ENCODE peak calls at places on chromosomes 6 and 20, in four cellular contexts. I is ovary, H is astrocyte, K is ascending aorta. D is an unnamed sample.

GRCh38 chr6:42104807-42105713 is 37.4 kb downstream of the C6orf132 start:
- DNase-seq in I (no peak), H (no peak), K (no peak), D (no peak)

GRCh38 chr6:72760130-72760793 is 138.4 kb downstream of the KCNQ5 start:
- DNase-seq in I (no peak), H (peak; percentile 35), K (no peak), D (no peak)

GRCh38 chr20:40706977-40707582 is 18.0 kb upstream of the MAFB start:
- DNase-seq in I (no peak), H (no peak), K (no peak), D (no peak)

GRCh38 chr20:63854069-63854765 is 7.1 kb upstream of the ABHD16B start:
- DNase-seq in I (peak; percentile 73), H (no peak), K (no peak), D (peak; percentile 23)

GRCh38 chr6:48570656-48571055 is 459.7 kb upstream of the PTCHD4 start:
- DNase-seq in I (no peak), H (no peak), K (no peak), D (no peak)

GRCh38 chr6:158409451-158409850 is 97.2 kb downstream of the TULP4 start:
- DNase-seq in I (peak; percentile 47), H (peak; percentile 91), K (no peak), D (no peak)

GRCh38 chr20:58059145-58059544 is 169.3 kb downstream of the ANKRD60 start:
- DNase-seq in I (no peak), H (no peak), K (no peak), D (peak; percentile 10)

GRCh38 chr20:36754656-36755222 is 8.8 kb upstream of the NDRG3 start:
- DNase-seq in I (no peak), H (peak; percentile 48), K (no peak), D (peak; percentile 48)

GRCh38 chr20:5041433-5041832 is 40.1 kb upstream of the SLC23A2 start:
- DNase-seq in I (peak; percentile 40), H (no peak), K (no peak), D (no peak)

GRCh38 chr6:37709932-37710565 is 12.4 kb upstream of the MDGA1 start:
- DNase-seq in I (no peak), H (no peak), K (no peak), D (no peak)

GRCh38 chr6:40845588-40845987 is 193.4 kb downstream of the UNC5CL start:
- DNase-seq in I (peak; percentile 38), H (peak; percentile 10), K (no peak), D (peak; percentile 40)

GRCh38 chr20:9392892-9393857 is 121.2 kb upstream of the LAMP5 start:
- DNase-seq in I (peak; percentile 67), H (peak; percentile 51), K (peak; percentile 32), D (peak; percentile 54)

GRCh38 chr6:33828764-33829731 is 25.2 kb upstream of the MLN start:
- DNase-seq in I (peak; percentile 61), H (no peak), K (no peak), D (no peak)

GRCh38 chr6:27864906-27865883 is 47.0 kb downstream of the OR2B2 start:
- DNase-seq in I (peak; percentile 65), H (peak; percentile 97), K (no peak), D (peak; percentile 85)

GRCh38 chr6:19879663-19880062 is 42.5 kb downstream of the ID4 start:
- DNase-seq in I (no peak), H (peak; percentile 2), K (no peak), D (no peak)

GRCh38 chr6:79413562-79414002 is 123.6 kb downstream of the LCA5 start:
- DNase-seq in I (no peak), H (peak; percentile 26), K (no peak), D (no peak)

GRCh38 chr6:48036316-48036715 is 74.7 kb downstream of the PTCHD4 start:
- DNase-seq in I (no peak), H (peak; percentile 93), K (no peak), D (no peak)

GRCh38 chr20:34557936-34558319 is 590 bp upstream of the MAP1LC3A start:
- DNase-seq in I (no peak), H (no peak), K (no peak), D (no peak)

GRCh38 chr20:15200139-15200538 is 862.7 kb upstream of the FLRT3 start:
- DNase-seq in I (no peak), H (no peak), K (no peak), D (no peak)

GRCh38 chr20:35663516-35663812 is 1.2 kb downstream of the CPNE1 start:
- DNase-seq in I (no peak), H (peak; percentile 25), K (no peak), D (no peak)

GRCh38 chr20:35662541-35662940 is 2.2 kb downstream of the CPNE1 start:
- DNase-seq in I (no peak), H (no peak), K (no peak), D (no peak)

GRCh38 chr20:35661013-35661412 is 3.7 kb downstream of the CPNE1 start:
- DNase-seq in I (no peak), H (peak; percentile 46), K (no peak), D (no peak)

GRCh38 chr20:35660122-35660937 is 4.4 kb downstream of the CPNE1 start:
- DNase-seq in I (no peak), H (no peak), K (no peak), D (no peak)

DNA sequence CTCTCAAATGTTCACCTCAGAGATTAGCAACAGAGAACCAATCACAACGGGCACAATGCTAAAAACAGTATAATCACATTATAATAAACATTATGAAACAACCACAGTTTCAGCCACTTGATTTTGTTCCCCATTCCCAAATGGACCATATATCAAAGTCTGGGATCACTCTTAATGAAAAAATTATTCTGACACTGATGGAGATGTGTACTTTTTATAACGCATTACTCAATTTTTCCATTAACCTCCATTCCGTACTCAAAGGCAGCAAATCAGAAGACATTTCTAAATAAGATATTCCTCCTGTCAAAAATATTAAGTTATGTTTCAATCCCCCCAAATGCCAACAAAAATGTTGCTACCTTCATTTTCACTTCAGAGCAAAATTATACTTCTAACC is 2.8 kb downstream of the CPNE1 start:
- DNase-seq in I (no peak), H (no peak), K (no peak), D (no peak)
- H3K36me3 ChIP-seq in I (no peaks in the 10 kb centered on the region), H (no peaks in the 10 kb centered on the region), K (no peaks in the 10 kb centered on the region), D (no peaks in the 10 kb centered on the region)

GRCh38 chr6:15489563-15489962 is 173.3 kb downstream of the DTNBP1 start:
- DNase-seq in I (no peak), H (no peak), K (no peak), D (no peak)
- H3K36me3 ChIP-seq in I (no peaks in the 10 kb centered on the region), H (peaks cover 5% of the 10 kb centered on the region), K (peaks cover 20% of the 10 kb centered on the region), D (no peaks in the 10 kb centered on the region)

DNA sequence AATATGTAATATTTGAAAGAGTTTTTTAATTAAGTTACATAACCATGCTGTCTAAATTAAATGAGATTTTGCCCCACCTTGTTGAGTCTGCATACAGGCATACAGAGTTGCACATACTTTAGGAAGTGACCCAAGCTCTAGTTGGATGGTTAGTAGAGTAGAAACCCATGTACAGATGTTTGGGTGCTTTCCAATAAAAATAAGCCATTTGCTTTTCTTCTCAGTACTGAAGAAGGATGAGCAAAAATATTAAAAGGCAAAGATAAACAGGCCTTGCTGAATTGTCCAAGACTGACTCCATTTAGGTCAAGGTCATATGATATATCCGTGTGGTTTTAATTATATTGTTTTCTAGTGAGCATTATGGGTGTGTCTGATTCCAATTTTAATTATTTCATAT is 589.3 kb downstream of the RFPL4B start:
- DNase-seq in I (no peak), H (peak; percentile 44), K (no peak), D (no peak)
- H3K36me3 ChIP-seq in I (no peaks in the 10 kb centered on the region), H (no peaks in the 10 kb centered on the region), K (no peaks in the 10 kb centered on the region), D (no peaks in the 10 kb centered on the region)

GRCh38 chr6:139173172-139173571 is 38.3 kb downstream of the HECA start:
- DNase-seq in I (no peak), H (no peak), K (no peak), D (no peak)

GRCh38 chr6:139172151-139172550 is 37.3 kb downstream of the HECA start:
- DNase-seq in I (no peak), H (no peak), K (no peak), D (no peak)

GRCh38 chr6:139172567-139172966 is 37.7 kb downstream of the HECA start:
- DNase-seq in I (no peak), H (no peak), K (no peak), D (no peak)

GRCh38 chr6:139175389-139175788 is 40.5 kb downstream of the HECA start:
- DNase-seq in I (no peak), H (no peak), K (no peak), D (no peak)

GRCh38 chr6:139173822-139174221 is 38.9 kb downstream of the HECA start:
- DNase-seq in I (no peak), H (no peak), K (no peak), D (no peak)
- H3K36me3 ChIP-seq in I (no peaks in the 10 kb centered on the region), H (no peaks in the 10 kb centered on the region), K (peaks cover 25% of the 10 kb centered on the region), D (no peaks in the 10 kb centered on the region)

DNA sequence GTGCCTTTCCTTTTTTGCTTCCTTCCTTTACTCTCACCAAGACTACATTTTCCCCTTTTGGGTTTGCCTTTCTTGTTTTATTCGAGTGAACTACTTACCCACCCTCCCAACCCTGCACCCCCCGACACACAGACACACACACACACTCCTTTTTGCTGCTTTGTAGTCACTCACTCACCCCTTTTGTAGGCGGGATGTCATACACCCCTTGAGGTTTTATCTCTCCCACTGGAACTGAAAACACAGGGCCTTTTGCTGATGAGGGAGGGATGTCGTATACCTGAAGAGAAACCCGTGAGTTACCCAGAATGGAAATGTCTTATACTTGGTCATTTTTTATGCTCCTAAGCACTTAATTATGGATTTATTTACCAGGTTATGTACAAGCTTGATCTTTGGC is 40.3 kb downstream of the NEDD9 start:
- DNase-seq in I (no peak), H (no peak), K (no peak), D (no peak)
- H3K36me3 ChIP-seq in I (no peaks in the 10 kb centered on the region), H (peaks cover 44% of the 10 kb centered on the region), K (peaks cover 70% of the 10 kb centered on the region), D (peaks cover 15% of the 10 kb centered on the region)

DNA sequence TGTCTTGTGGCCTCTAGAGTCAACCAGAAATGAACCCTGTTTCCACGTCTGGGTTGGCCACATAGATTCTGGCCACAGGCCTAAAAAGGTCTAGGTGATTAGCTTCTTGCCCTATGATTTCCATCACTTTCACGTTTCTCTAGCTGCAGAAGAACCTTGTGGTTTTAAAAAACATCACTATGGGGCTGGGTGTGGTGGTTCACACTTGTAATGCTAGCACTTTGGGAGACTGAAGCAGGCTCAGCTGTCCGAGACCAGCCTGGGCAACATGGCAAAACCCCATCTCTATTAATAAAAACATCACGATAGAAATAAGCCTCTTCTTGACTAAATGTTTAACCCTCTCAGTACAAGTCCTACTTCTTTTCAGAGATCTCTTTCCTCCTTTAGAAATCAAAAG is 27.6 kb downstream of the POLR1C start:
- DNase-seq in I (no peak), H (no peak), K (no peak), D (no peak)
- H3K36me3 ChIP-seq in I (no peaks in the 10 kb centered on the region), H (peaks cover 53% of the 10 kb centered on the region), K (peaks cover 63% of the 10 kb centered on the region), D (peaks cover 11% of the 10 kb centered on the region)

GRCh38 chr6:161211380-161212035 is 62.4 kb downstream of the AGPAT4 start:
- DNase-seq in I (no peak), H (no peak), K (no peak), D (no peak)
- H3K36me3 ChIP-seq in I (no peaks in the 10 kb centered on the region), H (no peaks in the 10 kb centered on the region), K (no peaks in the 10 kb centered on the region), D (no peaks in the 10 kb centered on the region)

DNA sequence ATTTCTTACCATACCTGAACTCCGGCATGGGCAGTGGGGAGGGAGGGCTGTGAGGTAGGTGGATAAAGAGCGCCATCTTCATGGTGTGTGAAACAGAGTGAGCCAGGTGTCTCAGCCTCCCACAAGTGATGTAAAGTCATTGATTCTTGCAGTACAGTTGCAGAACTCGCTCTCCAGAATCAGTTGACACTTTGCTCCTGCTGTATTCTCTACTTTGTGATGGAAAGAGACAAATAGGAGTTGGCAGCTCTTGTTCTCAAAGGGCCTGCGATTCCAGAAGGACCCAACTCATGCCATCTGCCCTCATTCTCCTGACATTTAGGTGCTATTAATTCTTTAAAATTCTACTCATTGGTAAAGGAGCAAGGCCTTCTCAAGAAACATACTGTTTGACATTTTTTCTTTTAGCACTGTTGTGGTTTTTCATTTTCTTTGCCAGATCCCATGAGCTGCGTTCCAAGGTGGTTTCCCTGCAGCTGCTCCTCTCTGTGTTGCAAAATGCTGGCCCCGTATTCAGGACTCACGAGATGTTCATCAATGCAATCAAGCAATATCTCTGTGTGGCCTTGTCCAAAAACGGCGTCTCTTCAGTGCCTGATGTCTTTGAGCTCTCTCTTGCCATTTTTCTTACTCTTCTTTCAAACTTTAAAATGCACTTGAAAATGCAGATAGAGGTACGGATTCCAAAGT is 49.3 kb downstream of the ARFGEF2 start:
- DNase-seq in I (no peak), H (no peak), K (no peak), D (no peak)
- H3K36me3 ChIP-seq in I (no peaks in the 10 kb centered on the region), H (peaks cover 30% of the 10 kb centered on the region), K (peaks cover 44% of the 10 kb centered on the region), D (peaks cover 33% of the 10 kb centered on the region)

D was measured in colonic mucosa.